ENCODE peak calls at places on chromosomes 5 and 9, in seven cellular contexts. C, H, E, O, J, X and P are unnamed samples.

GRCh38 chr9:112760821-112761220 is 10.3 kb downstream of the SNX30 start:
- DNase-seq in C (no peak), H (no peak), E (no peak), O (no peak), J (no peak), X (no peak), P (no peak)

GRCh38 chr9:122218885-122219855 is 9.6 kb downstream of the LHX6 start:
- DNase-seq in C (no peak), H (no peak), E (no peak), O (no peak), J (no peak), X (peak; percentile 51), P (no peak)

GRCh38 chr9:86700601-86701000 is 246.7 kb downstream of the GAS1 start:
- DNase-seq in C (no peak), H (no peak), E (no peak), O (no peak), J (no peak), X (peak; percentile 67), P (peak; percentile 67)

GRCh38 chr9:134769084-134769455 is 111.5 kb upstream of the FCN2 start:
- DNase-seq in C (no peak), H (no peak), E (no peak), O (no peak), J (no peak), X (peak; percentile 79), P (no peak)

GRCh38 chr9:77833686-77834429 is 185.7 kb upstream of the GNA14 start:
- DNase-seq in C (no peak), H (no peak), E (no peak), O (no peak), J (no peak), X (no peak), P (no peak)

GRCh38 chr5:158938181-158938580 is 161.5 kb downstream of the EBF1 start:
- DNase-seq in C (no peak), H (no peak), E (no peak), O (no peak), J (no peak), X (no peak), P (no peak)

GRCh38 chr9:27888661-27889295 is 315.5 kb upstream of the C9orf72 start:
- DNase-seq in C (no peak), H (peak; percentile 50), E (no peak), O (peak; percentile 50), J (no peak), X (no peak), P (no peak)

GRCh38 chr9:34513567-34514214 is 9.1 kb downstream of the ENHO start:
- DNase-seq in C (no peak), H (no peak), E (no peak), O (peak; percentile 27), J (no peak), X (no peak), P (no peak)

GRCh38 chr9:20640331-20641187 is 18.3 kb upstream of the MLLT3 start:
- DNase-seq in C (peak; percentile 50), H (peak; percentile 59), E (peak; percentile 56), O (peak; percentile 92), J (no peak), X (peak; percentile 67), P (peak; percentile 68)

GRCh38 chr5:17132444-17133083 is 84.9 kb upstream of the BASP1 start:
- DNase-seq in C (no peak), H (no peak), E (no peak), O (peak; percentile 33), J (no peak), X (peak; percentile 75), P (no peak)

GRCh38 chr5:40559306-40559705 is 120.4 kb upstream of the PTGER4 start:
- DNase-seq in C (no peak), H (no peak), E (no peak), O (no peak), J (no peak), X (peak; percentile 25), P (no peak)

GRCh38 chr9:137433349-137433915 is 7.7 kb downstream of the ENTPD8 start:
- DNase-seq in C (no peak), H (no peak), E (no peak), O (no peak), J (no peak), X (no peak), P (no peak)